ENCODE peak calls at places on chromosomes 2 and 18, in five cellular contexts. B, I, L, V and Q are unnamed samples.

GRCh38 chr2:197972017-197972416 is 167.6 kb downstream of the PLCL1 start:
- DNase-seq in B (no peak), I (peak; percentile 56), L (no peak), V (no peak), Q (no peak)

GRCh38 chr2:240593026-240593702 is 6.6 kb downstream of the CAPN10 start:
- DNase-seq in B (no peak), I (no peak), L (no peak), V (peak; percentile 5), Q (no peak)

GRCh38 chr18:51135361-51135760 is 62.1 kb downstream of the MEX3C start:
- DNase-seq in B (no peak), I (peak; percentile 61), L (no peak), V (no peak), Q (no peak)

GRCh38 chr2:227374158-227374557 is 4.9 kb downstream of the TM4SF20 start:
- DNase-seq in B (peak; percentile 99), I (peak; percentile 89), L (no peak), V (no peak), Q (no peak)

GRCh38 chr2:9639000-9639602 is 8.3 kb upstream of the YWHAQ start:
- DNase-seq in B (no peak), I (no peak), L (no peak), V (no peak), Q (peak; percentile 69)

GRCh38 chr2:238784671-238785527 is 63.0 kb upstream of the TWIST2 start:
- DNase-seq in B (peak; percentile 68), I (peak; percentile 61), L (peak; percentile 23), V (peak; percentile 55), Q (peak; percentile 35)

GRCh38 chr2:70089946-70090523 is 2.8 kb downstream of the PCBP1 start:
- DNase-seq in B (no peak), I (no peak), L (no peak), V (no peak), Q (peak; percentile 61)

GRCh38 chr2:165237056-165237455 is 2.2 kb upstream of the SCN2A start:
- DNase-seq in B (no peak), I (no peak), L (no peak), V (no peak), Q (no peak)

GRCh38 chr2:214566457-214566856 is 155.6 kb downstream of the VWC2L start:
- DNase-seq in B (no peak), I (no peak), L (no peak), V (no peak), Q (no peak)

GRCh38 chr18:80154293-80154692 is 45.2 kb downstream of the ADNP2 start:
- DNase-seq in B (peak; percentile 45), I (peak; percentile 32), L (peak; percentile 11), V (no peak), Q (no peak)

GRCh38 chr18:70423988-70424387 is 135.1 kb downstream of the SOCS6 start:
- DNase-seq in B (no peak), I (no peak), L (no peak), V (no peak), Q (no peak)

GRCh38 chr2:202165945-202166344 is 72.5 kb downstream of the SUMO1 start:
- DNase-seq in B (peak; percentile 16), I (peak; percentile 47), L (no peak), V (no peak), Q (no peak)

GRCh38 chr2:33366473-33366872 is 110.0 kb upstream of the RASGRP3 start:
- DNase-seq in B (no peak), I (peak; percentile 16), L (no peak), V (no peak), Q (peak; percentile 60)

GRCh38 chr2:23484163-23484740 is 99.3 kb downstream of the KLHL29 start:
- DNase-seq in B (no peak), I (no peak), L (no peak), V (no peak), Q (no peak)

GRCh38 chr2:205731521-205731965 is 49.2 kb downstream of the NRP2 start:
- DNase-seq in B (no peak), I (peak; percentile 99), L (no peak), V (no peak), Q (no peak)

GRCh38 chr18:42931501-42931900 is 184.0 kb downstream of the RIT2 start:
- DNase-seq in B (no peak), I (peak; percentile 88), L (no peak), V (no peak), Q (peak; percentile 11)

GRCh38 chr2:23563673-23564617 is 179.0 kb downstream of the KLHL29 start:
- DNase-seq in B (no peak), I (peak; percentile 21), L (no peak), V (no peak), Q (peak; percentile 81)

GRCh38 chr18:11859903-11860407 is 8.7 kb downstream of the CHMP1B start:
- DNase-seq in B (peak; percentile 81), I (peak; percentile 66), L (no peak), V (no peak), Q (no peak)

GRCh38 chr2:205568620-205569019 is 113.7 kb upstream of the NRP2 start:
- DNase-seq in B (no peak), I (no peak), L (no peak), V (no peak), Q (no peak)

GRCh38 chr2:66303471-66303870 is 131.5 kb upstream of the MEIS1 start:
- DNase-seq in B (no peak), I (no peak), L (no peak), V (no peak), Q (no peak)

GRCh38 chr2:144519934-144520717 is at the start of gene ZEB2:
- DNase-seq in B (peak; percentile 96), I (peak; percentile 79), L (peak; percentile 55), V (no peak), Q (peak; percentile 88)

GRCh38 chr2:185187421-185187820 is 551.2 kb upstream of the FSIP2 start:
- DNase-seq in B (no peak), I (no peak), L (no peak), V (no peak), Q (no peak)

GRCh38 chr2:13654416-13654815 is 937.7 kb downstream of the TRIB2 start:
- DNase-seq in B (no peak), I (no peak), L (no peak), V (no peak), Q (no peak)

GRCh38 chr2:9777081-9777480 is 66.2 kb upstream of the TAF1B start:
- DNase-seq in B (no peak), I (no peak), L (no peak), V (no peak), Q (no peak)

GRCh38 chr2:111662771-111663470 is 221.1 kb downstream of the ANAPC1 start:
- DNase-seq in B (no peak), I (peak; percentile 64), L (no peak), V (no peak), Q (no peak)

GRCh38 chr2:19299522-19299921 is 58.9 kb downstream of the OSR1 start:
- DNase-seq in B (no peak), I (peak; percentile 37), L (no peak), V (no peak), Q (no peak)

GRCh38 chr18:45571714-45572113 is 43.6 kb upstream of the SLC14A2 start:
- DNase-seq in B (no peak), I (no peak), L (no peak), V (no peak), Q (no peak)

GRCh38 chr2:85579266-85579935 is 2.0 kb downstream of the VAMP8 start:
- DNase-seq in B (no peak), I (no peak), L (no peak), V (no peak), Q (no peak)

GRCh38 chr2:40201425-40201824 is 250.5 kb downstream of the SLC8A1 start:
- DNase-seq in B (no peak), I (peak; percentile 8), L (no peak), V (no peak), Q (no peak)